ENCODE peak calls at places on chromosome 12, in five cellular contexts. Z is HEK293T, D is T-cell, J is MV-4-11, H is EL. F is an unnamed sample.

GRCh38 chr12:2461645-2462044 is 333.1 kb upstream of the FKBP4 start:
- DNase-seq in D (no peak), H (no peak), Z (no peak), J (no peak), F (no peak)

GRCh38 chr12:65539062-65539461 is 260.6 kb downstream of the MSRB3 start:
- DNase-seq in J (no peak), Z (no peak), H (no peak), D (no peak), F (no peak)

GRCh38 chr12:79848321-79848720 is 86.6 kb downstream of the PPP1R12A start:
- DNase-seq in Z (no peak), D (no peak), J (no peak), H (peak; percentile 25), F (no peak)

GRCh38 chr12:55974308-55974724 is 438 bp downstream of the RAB5B start:
- DNase-seq in J (no peak), D (peak; percentile 37), Z (peak; percentile 65), H (peak; percentile 55), F (no peak)

GRCh38 chr12:6372403-6373003 is 2.9 kb downstream of the SCNN1A start:
- DNase-seq in D (no peak), J (peak; percentile 78), H (peak; percentile 93), Z (no peak), F (peak; percentile 50)

GRCh38 chr12:65827827-65828231 is 3.5 kb downstream of the HMGA2 start:
- DNase-seq in D (no peak), H (no peak), J (no peak), Z (no peak), F (no peak)

GRCh38 chr12:47820631-47821345 is 1.1 kb upstream of the HDAC7 start:
- DNase-seq in J (peak; percentile 55), D (no peak), Z (peak; percentile 41), H (peak; percentile 99), F (peak; percentile 96)

GRCh38 chr12:123055281-123055766 is 74.8 kb downstream of the ARL6IP4 start:
- DNase-seq in D (no peak), Z (peak; percentile 32), J (no peak), H (no peak), F (no peak)

GRCh38 chr12:118358607-118359540 is 13.8 kb downstream of the TAOK3 start:
- DNase-seq in Z (no peak), H (no peak), D (no peak), J (peak; percentile 74), F (no peak)

GRCh38 chr12:123398177-123398916 is 14.4 kb downstream of the KMT5A start:
- DNase-seq in H (peak; percentile 79), D (no peak), Z (no peak), J (no peak), F (no peak)

GRCh38 chr12:73274972-73275371 is 1002.8 kb downstream of the TRHDE start:
- DNase-seq in H (no peak), Z (no peak), D (no peak), J (no peak), F (no peak)

GRCh38 chr12:113120670-113121370 is 14.7 kb downstream of the RASAL1 start:
- DNase-seq in D (no peak), J (no peak), H (no peak), Z (no peak), F (no peak)

GRCh38 chr12:54196396-54196795 is 7.6 kb upstream of the SMUG1 start:
- DNase-seq in Z (no peak), D (no peak), H (no peak), J (peak; percentile 59), F (no peak)

GRCh38 chr12:125412506-125412905 is 347.3 kb downstream of the AACS start:
- DNase-seq in Z (no peak), J (no peak), D (no peak), H (no peak), F (no peak)

GRCh38 chr12:29103539-29103974 is 45.5 kb upstream of the FAR2 start:
- DNase-seq in J (peak; percentile 94), H (no peak), Z (no peak), D (no peak), F (no peak)

GRCh38 chr12:121781751-121782615 is 11.5 kb downstream of the RHOF start:
- DNase-seq in J (peak; percentile 46), Z (no peak), D (peak; percentile 52), H (peak; percentile 31), F (peak; percentile 59)

GRCh38 chr12:16350682-16351081 is 3.2 kb downstream of the MGST1 start:
- DNase-seq in J (peak; percentile 62), Z (no peak), H (peak; percentile 83), D (no peak), F (no peak)

GRCh38 chr12:131116437-131117117 is 162.9 kb downstream of the ADGRD1 start:
- DNase-seq in H (no peak), Z (peak; percentile 48), D (no peak), J (no peak), F (peak; percentile 79)

GRCh38 chr12:94792690-94793089 is 142.3 kb upstream of the TMCC3 start:
- DNase-seq in H (no peak), Z (peak; percentile 15), D (no peak), J (peak; percentile 93), F (no peak)

GRCh38 chr12:53777936-53778644 is 26.3 kb upstream of the CISTR start:
- DNase-seq in Z (no peak), D (no peak), H (no peak), J (peak; percentile 11), F (no peak)

GRCh38 chr12:84874125-84874824 is 38.3 kb downstream of the SLC6A15 start:
- DNase-seq in D (no peak), J (peak; percentile 35), Z (peak; percentile 32), H (peak; percentile 44), F (no peak)

GRCh38 chr12:3881208-3881980 is 8.2 kb upstream of the PARP11 start:
- DNase-seq in Z (no peak), H (no peak), J (no peak), D (no peak), F (no peak)

GRCh38 chr12:84704851-84705250 is 207.7 kb downstream of the SLC6A15 start:
- DNase-seq in H (no peak), Z (no peak), D (no peak), J (no peak), F (no peak)

GRCh38 chr12:77433799-77434198 is 368.4 kb upstream of the E2F7 start:
- DNase-seq in Z (no peak), J (peak; percentile 42), H (peak; percentile 2), D (no peak), F (no peak)

GRCh38 chr12:3882896-3883564 is 9.8 kb upstream of the PARP11 start:
- DNase-seq in D (no peak), J (peak; percentile 34), H (peak; percentile 9), Z (peak; percentile 43), F (no peak)

GRCh38 chr12:53738834-53739284 is 11.6 kb upstream of the CALCOCO1 start:
- DNase-seq in D (no peak), H (no peak), Z (no peak), J (no peak), F (no peak)

GRCh38 chr12:97575792-97576191 is 113.2 kb downstream of the RMST start:
- DNase-seq in Z (no peak), J (no peak), D (no peak), H (no peak), F (no peak)

GRCh38 chr12:54870048-54870447 is 15.7 kb downstream of the MUCL1 start:
- DNase-seq in Z (no peak), H (no peak), D (no peak), J (no peak), F (no peak)

GRCh38 chr12:20472089-20472488 is 103.8 kb downstream of the PDE3A start:
- DNase-seq in D (no peak), H (no peak), J (no peak), Z (no peak), F (no peak)

GRCh38 chr12:19712041-19712440 is 272.7 kb downstream of the AEBP2 start:
- DNase-seq in Z (no peak), D (no peak), H (peak; percentile 82), J (peak; percentile 90), F (no peak)